ENCODE peak calls at places on chromosomes 13 and 19, in six cellular contexts. One of them, this sample, is unnamed. For H3K36me3, the result is how much of the 10 kb centered on the place peaks cover.

GRCh38 chr19:35830986-35831385 is 18.3 kb upstream of the PRODH2 start:
- DNase-seq in CD8-positive, alpha-beta memory T cell: no peak
- DNase-seq in body of pancreas: no peak
- DNase-seq in tibial artery: no peak
- DNase-seq in NT2/D1: no peak
- DNase-seq in heart right ventricle: no peak
- DNase-seq in this sample: no peak

GRCh38 chr13:77698211-77699058 is 948 bp downstream of the SLAIN1 start:
- DNase-seq in CD8-positive, alpha-beta memory T cell: peak
- DNase-seq in body of pancreas: peak
- DNase-seq in tibial artery: peak
- DNase-seq in NT2/D1: no peak
- DNase-seq in heart right ventricle: peak
- DNase-seq in this sample: no peak

GRCh38 chr13:43874512-43875092 is 4.9 kb downstream of the CCDC122 start:
- DNase-seq in CD8-positive, alpha-beta memory T cell: peak
- DNase-seq in body of pancreas: no peak
- DNase-seq in tibial artery: no peak
- DNase-seq in NT2/D1: no peak
- DNase-seq in heart right ventricle: no peak
- DNase-seq in this sample: peak

GRCh38 chr13:107447591-107447990 is 767.7 kb downstream of the LIG4 start:
- DNase-seq in CD8-positive, alpha-beta memory T cell: no peak
- DNase-seq in body of pancreas: no peak
- DNase-seq in tibial artery: no peak
- DNase-seq in NT2/D1: no peak
- DNase-seq in heart right ventricle: no peak
- DNase-seq in this sample: no peak

GRCh38 chr19:57978586-57979289 is 4.4 kb upstream of the C19orf18 start:
- DNase-seq in CD8-positive, alpha-beta memory T cell: no peak
- DNase-seq in body of pancreas: no peak
- DNase-seq in tibial artery: no peak
- DNase-seq in NT2/D1: no peak
- DNase-seq in heart right ventricle: no peak
- DNase-seq in this sample: peak

GRCh38 chr13:59211636-59212035 is 952.1 kb downstream of the DIAPH3 start:
- DNase-seq in CD8-positive, alpha-beta memory T cell: no peak
- DNase-seq in body of pancreas: no peak
- DNase-seq in tibial artery: no peak
- DNase-seq in NT2/D1: no peak
- DNase-seq in heart right ventricle: no peak
- DNase-seq in this sample: no peak

GRCh38 chr13:37701972-37702371 is 103.4 kb upstream of the POSTN start:
- DNase-seq in CD8-positive, alpha-beta memory T cell: no peak
- DNase-seq in body of pancreas: no peak
- DNase-seq in tibial artery: peak
- DNase-seq in NT2/D1: no peak
- DNase-seq in heart right ventricle: no peak
- DNase-seq in this sample: peak

GRCh38 chr13:71629167-71629566 is 237.8 kb downstream of the DACH1 start:
- DNase-seq in CD8-positive, alpha-beta memory T cell: no peak
- DNase-seq in body of pancreas: no peak
- DNase-seq in tibial artery: no peak
- DNase-seq in NT2/D1: no peak
- DNase-seq in heart right ventricle: no peak
- DNase-seq in this sample: no peak

GRCh38 chr13:66265446-66265845 is 964.7 kb downstream of the PCDH9 start:
- DNase-seq in CD8-positive, alpha-beta memory T cell: no peak
- DNase-seq in body of pancreas: no peak
- DNase-seq in tibial artery: no peak
- DNase-seq in NT2/D1: no peak
- DNase-seq in heart right ventricle: no peak
- DNase-seq in this sample: no peak

GRCh38 chr19:7979011-7979410 is 26.4 kb downstream of the ELAVL1 start:
- DNase-seq in CD8-positive, alpha-beta memory T cell: no peak
- DNase-seq in body of pancreas: no peak
- DNase-seq in tibial artery: no peak
- DNase-seq in NT2/D1: no peak
- DNase-seq in heart right ventricle: no peak
- DNase-seq in this sample: no peak

GRCh38 chr19:10288662-10289166 is 1.0 kb upstream of the ICAM5 start:
- DNase-seq in CD8-positive, alpha-beta memory T cell: no peak
- DNase-seq in body of pancreas: no peak
- DNase-seq in tibial artery: no peak
- DNase-seq in NT2/D1: no peak
- DNase-seq in heart right ventricle: no peak
- DNase-seq in this sample: peak

GRCh38 chr13:21673592-21674270 is 2.9 kb downstream of the FGF9 start:
- DNase-seq in CD8-positive, alpha-beta memory T cell: peak
- DNase-seq in body of pancreas: peak
- DNase-seq in tibial artery: no peak
- DNase-seq in NT2/D1: no peak
- DNase-seq in heart right ventricle: peak
- DNase-seq in this sample: no peak

GRCh38 chr13:34258646-34259386 is 440.9 kb downstream of the RFC3 start:
- DNase-seq in CD8-positive, alpha-beta memory T cell: no peak
- DNase-seq in body of pancreas: no peak
- DNase-seq in tibial artery: no peak
- DNase-seq in NT2/D1: no peak
- DNase-seq in heart right ventricle: no peak
- DNase-seq in this sample: no peak

GRCh38 chr13:60790620-60791019 is 393.6 kb downstream of the TDRD3 start:
- DNase-seq in CD8-positive, alpha-beta memory T cell: no peak
- DNase-seq in body of pancreas: no peak
- DNase-seq in tibial artery: peak
- DNase-seq in NT2/D1: no peak
- DNase-seq in heart right ventricle: no peak
- DNase-seq in this sample: no peak

GRCh38 chr13:74574964-74575728 is 440.9 kb upstream of the KLF12 start:
- DNase-seq in CD8-positive, alpha-beta memory T cell: no peak
- DNase-seq in body of pancreas: no peak
- DNase-seq in tibial artery: no peak
- DNase-seq in NT2/D1: peak
- DNase-seq in heart right ventricle: no peak
- DNase-seq in this sample: no peak

GRCh38 chr13:24661713-24662112 is 18.5 kb upstream of the ATP12A start:
- DNase-seq in CD8-positive, alpha-beta memory T cell: no peak
- DNase-seq in body of pancreas: no peak
- DNase-seq in tibial artery: no peak
- DNase-seq in NT2/D1: no peak
- DNase-seq in heart right ventricle: no peak
- DNase-seq in this sample: no peak

GRCh38 chr13:66703597-66703996 is 526.5 kb downstream of the PCDH9 start:
- DNase-seq in CD8-positive, alpha-beta memory T cell: no peak
- DNase-seq in body of pancreas: no peak
- DNase-seq in tibial artery: no peak
- DNase-seq in NT2/D1: no peak
- DNase-seq in heart right ventricle: no peak
- DNase-seq in this sample: no peak

GRCh38 chr19:4976412-4977298 is 7.7 kb downstream of the KDM4B start:
- DNase-seq in CD8-positive, alpha-beta memory T cell: no peak
- DNase-seq in body of pancreas: peak
- DNase-seq in tibial artery: peak
- DNase-seq in NT2/D1: no peak
- DNase-seq in heart right ventricle: peak
- DNase-seq in this sample: peak

GRCh38 chr13:44934724-44935123 is 54.5 kb downstream of the NUFIP1 start:
- DNase-seq in CD8-positive, alpha-beta memory T cell: no peak
- DNase-seq in body of pancreas: no peak
- DNase-seq in tibial artery: no peak
- DNase-seq in NT2/D1: no peak
- DNase-seq in heart right ventricle: no peak
- DNase-seq in this sample: peak

GRCh38 chr13:46648166-46648607 is 95.2 kb downstream of the LRCH1 start:
- DNase-seq in CD8-positive, alpha-beta memory T cell: no peak
- DNase-seq in body of pancreas: peak
- DNase-seq in tibial artery: no peak
- DNase-seq in NT2/D1: no peak
- DNase-seq in heart right ventricle: no peak
- DNase-seq in this sample: peak

GRCh38 chr13:99382428-99383133 is 75.4 kb upstream of the GPR183 start:
- DNase-seq in CD8-positive, alpha-beta memory T cell: peak
- DNase-seq in body of pancreas: no peak
- DNase-seq in tibial artery: no peak
- DNase-seq in NT2/D1: no peak
- DNase-seq in heart right ventricle: no peak
- DNase-seq in this sample: peak

GRCh38 chr13:44273991-44274810 is 99.4 kb upstream of the SERP2 start:
- DNase-seq in CD8-positive, alpha-beta memory T cell: peak
- DNase-seq in body of pancreas: no peak
- DNase-seq in tibial artery: no peak
- DNase-seq in NT2/D1: no peak
- DNase-seq in heart right ventricle: no peak
- DNase-seq in this sample: peak

GRCh38 chr13:102089177-102089576 is 312.7 kb downstream of the FGF14 start:
- DNase-seq in CD8-positive, alpha-beta memory T cell: no peak
- DNase-seq in body of pancreas: no peak
- DNase-seq in tibial artery: no peak
- DNase-seq in NT2/D1: no peak
- DNase-seq in heart right ventricle: no peak
- DNase-seq in this sample: peak

GRCh38 chr19:33311326-33311682 is 9.0 kb upstream of the CEBPA start:
- DNase-seq in CD8-positive, alpha-beta memory T cell: no peak
- DNase-seq in body of pancreas: peak
- DNase-seq in tibial artery: no peak
- DNase-seq in NT2/D1: no peak
- DNase-seq in heart right ventricle: no peak
- DNase-seq in this sample: no peak

GRCh38 chr13:25865391-25865790 is 186.4 kb downstream of the SHISA2 start:
- DNase-seq in CD8-positive, alpha-beta memory T cell: no peak
- DNase-seq in body of pancreas: no peak
- DNase-seq in tibial artery: no peak
- DNase-seq in NT2/D1: no peak
- DNase-seq in heart right ventricle: no peak
- DNase-seq in this sample: no peak

GRCh38 chr13:35225159-35225558 is 251.3 kb downstream of the MAB21L1 start:
- DNase-seq in CD8-positive, alpha-beta memory T cell: no peak
- DNase-seq in body of pancreas: no peak
- DNase-seq in tibial artery: no peak
- DNase-seq in NT2/D1: no peak
- DNase-seq in heart right ventricle: no peak
- DNase-seq in this sample: no peak

GRCh38 chr13:111480976-111481375 is 160.5 kb downstream of the TEX29 start:
- DNase-seq in CD8-positive, alpha-beta memory T cell: no peak
- DNase-seq in body of pancreas: peak
- DNase-seq in tibial artery: no peak
- DNase-seq in NT2/D1: no peak
- DNase-seq in heart right ventricle: no peak
- DNase-seq in this sample: no peak

GRCh38 chr13:65653548-65654078 is 1576.5 kb downstream of the PCDH9 start:
- DNase-seq in CD8-positive, alpha-beta memory T cell: no peak
- DNase-seq in body of pancreas: no peak
- DNase-seq in tibial artery: no peak
- DNase-seq in NT2/D1: no peak
- DNase-seq in heart right ventricle: no peak
- DNase-seq in this sample: no peak

DNA sequence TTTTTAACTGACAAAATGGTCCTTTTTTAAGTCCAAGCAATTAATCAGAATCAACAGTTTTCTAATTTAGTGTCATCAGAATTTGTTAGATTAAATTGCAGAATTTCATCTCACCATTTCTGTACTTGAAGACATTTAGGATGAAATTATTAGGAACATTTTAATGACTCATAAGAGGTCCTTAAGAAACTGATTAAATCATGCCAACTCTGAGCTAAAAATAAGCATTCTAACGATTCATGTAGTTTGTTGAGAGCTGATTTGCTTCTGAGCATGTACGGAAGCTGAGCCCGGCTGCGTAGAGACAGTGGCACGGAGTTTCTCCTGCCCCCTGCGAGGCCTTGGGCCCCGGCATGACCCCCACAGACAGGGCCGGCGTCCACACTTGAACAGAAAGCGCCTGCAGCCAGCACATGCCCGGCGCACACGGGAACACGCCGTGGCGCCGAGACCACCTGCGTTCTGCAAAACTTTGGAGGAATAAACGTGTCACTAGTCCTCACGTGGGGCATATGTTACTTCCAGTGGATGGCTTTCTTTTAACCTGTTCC is 89.7 kb upstream of the MCF2L start:
- DNase-seq in CD8-positive, alpha-beta memory T cell: no peak
- DNase-seq in body of pancreas: no peak
- DNase-seq in tibial artery: no peak
- DNase-seq in NT2/D1: no peak
- DNase-seq in heart right ventricle: peak
- DNase-seq in this sample: no peak
- H3K36me3 ChIP-seq in CD8-positive, alpha-beta memory T cell: under half
- H3K36me3 ChIP-seq in body of pancreas: under half
- H3K36me3 ChIP-seq in tibial artery: half or more
- H3K36me3 ChIP-seq in NT2/D1: half or more
- H3K36me3 ChIP-seq in heart right ventricle: under half
- H3K36me3 ChIP-seq in this sample: under half

GRCh38 chr19:44848805-44849457 is 2.8 kb downstream of the NECTIN2 start:
- DNase-seq in CD8-positive, alpha-beta memory T cell: no peak
- DNase-seq in body of pancreas: no peak
- DNase-seq in tibial artery: no peak
- DNase-seq in NT2/D1: no peak
- DNase-seq in heart right ventricle: peak
- DNase-seq in this sample: no peak
- H3K36me3 ChIP-seq in CD8-positive, alpha-beta memory T cell: under half
- H3K36me3 ChIP-seq in body of pancreas: under half
- H3K36me3 ChIP-seq in tibial artery: under half
- H3K36me3 ChIP-seq in NT2/D1: under half
- H3K36me3 ChIP-seq in heart right ventricle: under half
- H3K36me3 ChIP-seq in this sample: under half

GRCh38 chr19:16274466-16274865 is 50.2 kb upstream of the KLF2 start:
- DNase-seq in CD8-positive, alpha-beta memory T cell: no peak
- DNase-seq in body of pancreas: no peak
- DNase-seq in tibial artery: no peak
- DNase-seq in NT2/D1: no peak
- DNase-seq in heart right ventricle: no peak
- DNase-seq in this sample: no peak
- H3K36me3 ChIP-seq in CD8-positive, alpha-beta memory T cell: under half
- H3K36me3 ChIP-seq in body of pancreas: under half
- H3K36me3 ChIP-seq in tibial artery: under half
- H3K36me3 ChIP-seq in NT2/D1: under half
- H3K36me3 ChIP-seq in heart right ventricle: under half
- H3K36me3 ChIP-seq in this sample: under half

GRCh38 chr13:26983533-26984315 is 187.9 kb downstream of the USP12 start:
- DNase-seq in CD8-positive, alpha-beta memory T cell: no peak
- DNase-seq in body of pancreas: no peak
- DNase-seq in tibial artery: peak
- DNase-seq in NT2/D1: no peak
- DNase-seq in heart right ventricle: no peak
- DNase-seq in this sample: no peak
- H3K36me3 ChIP-seq in CD8-positive, alpha-beta memory T cell: under half
- H3K36me3 ChIP-seq in body of pancreas: under half
- H3K36me3 ChIP-seq in tibial artery: under half
- H3K36me3 ChIP-seq in NT2/D1: under half
- H3K36me3 ChIP-seq in heart right ventricle: under half
- H3K36me3 ChIP-seq in this sample: under half

This sample was measured in bronchial epithelial cell.